ENCODE peak calls at places on chromosome 13, in six cellular contexts. P is lower lobe of right lung, C is substantia nigra, B is H9, N is cardiac muscle cell, F is heart left ventricle. R is an unnamed sample.

GRCh38 chr13:23273498-23273897 is 92.7 kb downstream of the SGCG start:
- DNase-seq in C (no peak), F (no peak), P (no peak), N (no peak), B (no peak), R (no peak)

GRCh38 chr13:67520886-67521285 is 290.8 kb upstream of the PCDH9 start:
- DNase-seq in N (no peak), B (no peak), F (no peak), P (no peak), C (no peak), R (no peak)

GRCh38 chr13:47146991-47147783 is 250.3 kb upstream of the HTR2A start:
- DNase-seq in B (no peak), F (no peak), N (no peak), C (no peak), P (no peak), R (no peak)

GRCh38 chr13:75934889-75935288 is 298.8 kb downstream of the LMO7 start:
- DNase-seq in P (no peak), C (no peak), B (no peak), N (no peak), F (no peak), R (no peak)

GRCh38 chr13:34577051-34577450 is 365.0 kb upstream of the NBEA start:
- DNase-seq in B (no peak), N (no peak), F (no peak), P (no peak), C (no peak), R (no peak)

GRCh38 chr13:59250276-59250990 is 913.3 kb downstream of the DIAPH3 start:
- DNase-seq in F (no peak), B (no peak), N (no peak), P (no peak), C (no peak), R (no peak)

GRCh38 chr13:95137096-95137495 is 164.2 kb downstream of the ABCC4 start:
- DNase-seq in P (no peak), F (no peak), N (no peak), B (no peak), C (no peak), R (no peak)

GRCh38 chr13:23044906-23045305 is 135.9 kb upstream of the SGCG start:
- DNase-seq in C (no peak), P (no peak), B (no peak), N (no peak), F (no peak), R (no peak)

GRCh38 chr13:55893541-55893940 is 1247.2 kb upstream of the PRR20A start:
- DNase-seq in C (no peak), P (no peak), F (no peak), N (no peak), B (no peak), R (no peak)

GRCh38 chr13:27349458-27349857 is 75.0 kb upstream of the GTF3A start:
- DNase-seq in B (no peak), N (no peak), F (no peak), P (no peak), C (no peak), R (no peak)

GRCh38 chr13:112743451-112744305 is 53.8 kb downstream of the ATP11A start:
- DNase-seq in C (no peak), N (peak; percentile 44), B (no peak), F (no peak), P (no peak), R (no peak)

GRCh38 chr13:38688674-38689073 is 1.8 kb downstream of the FREM2 start:
- DNase-seq in C (no peak), B (no peak), F (peak; percentile 21), N (no peak), P (no peak), R (peak; percentile 76)

GRCh38 chr13:19910336-19911072 is 47.1 kb upstream of the ZMYM5 start:
- DNase-seq in N (no peak), F (no peak), B (no peak), C (no peak), P (no peak), R (no peak)

GRCh38 chr13:29379281-29379680 is 216.2 kb downstream of the SLC7A1 start:
- DNase-seq in P (no peak), F (no peak), N (no peak), B (no peak), C (no peak), R (no peak)

GRCh38 chr13:30818323-30818960 is 83.1 kb downstream of the ALOX5AP start:
- DNase-seq in F (no peak), N (peak; percentile 81), C (no peak), B (no peak), P (no peak), R (no peak)

GRCh38 chr13:21399741-21400140 is 59.4 kb downstream of the ZDHHC20 start:
- DNase-seq in P (no peak), N (no peak), F (no peak), B (no peak), C (no peak), R (no peak)

GRCh38 chr13:42330991-42331390 is 59.0 kb downstream of the AKAP11 start:
- DNase-seq in P (no peak), F (no peak), B (no peak), N (no peak), C (no peak), R (no peak)

GRCh38 chr13:44300895-44301638 is 72.6 kb upstream of the SERP2 start:
- DNase-seq in B (no peak), P (no peak), N (peak; percentile 56), C (no peak), F (peak; percentile 66), R (no peak)

GRCh38 chr13:90414691-90415596 is 932.5 kb upstream of the MIR17HG start:
- DNase-seq in B (no peak), C (no peak), P (no peak), N (no peak), F (no peak), R (no peak)

GRCh38 chr13:33090755-33091454 is 74.7 kb downstream of the KL start:
- DNase-seq in F (no peak), P (no peak), B (no peak), C (no peak), N (no peak), R (no peak)

GRCh38 chr13:59413121-59413520 is 750.6 kb downstream of the DIAPH3 start:
- DNase-seq in F (no peak), C (no peak), B (no peak), P (no peak), N (peak; percentile 32), R (no peak)

GRCh38 chr13:99991013-99991805 is 9.6 kb downstream of the ZIC2 start:
- DNase-seq in P (no peak), C (no peak), N (no peak), F (no peak), B (peak; percentile 60), R (no peak)

GRCh38 chr13:110333837-110334236 is 26.8 kb downstream of the COL4A2 start:
- DNase-seq in C (no peak), F (no peak), B (no peak), N (no peak), P (no peak), R (no peak)

GRCh38 chr13:113796948-113797676 is 38.1 kb downstream of the TMEM255B start:
- DNase-seq in F (no peak), B (no peak), C (no peak), N (no peak), P (peak; percentile 46), R (no peak)

GRCh38 chr13:87129602-87130300 is 541.4 kb upstream of the SLITRK5 start:
- DNase-seq in C (no peak), B (no peak), N (no peak), F (no peak), P (no peak), R (no peak)

GRCh38 chr13:43348397-43348796 is 325.0 kb downstream of the DNAJC15 start:
- DNase-seq in B (no peak), P (no peak), F (no peak), N (no peak), C (no peak), R (no peak)

GRCh38 chr13:44050450-44051063 is 170.9 kb downstream of the LACC1 start:
- DNase-seq in B (no peak), C (no peak), N (peak; percentile 56), F (no peak), P (no peak), R (no peak)

DNA sequence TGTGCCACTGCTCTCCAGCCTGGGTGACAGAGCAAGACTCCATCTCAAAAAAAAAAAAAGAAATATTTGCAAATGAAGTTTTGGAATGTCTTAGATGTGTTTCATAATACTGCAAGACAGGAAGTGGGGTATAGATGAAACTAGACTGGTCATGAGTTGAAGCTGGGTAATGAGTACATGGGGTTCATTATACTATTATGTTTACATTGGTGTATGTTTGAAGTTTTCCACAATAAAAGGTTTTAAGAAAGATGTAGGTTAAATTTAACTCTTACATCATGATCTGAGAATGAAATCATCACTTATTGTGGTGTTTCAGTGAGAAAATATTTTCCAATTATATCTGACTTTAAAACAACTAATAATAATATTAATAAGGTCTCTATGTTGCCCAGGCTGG is 19.0 kb downstream of the FNDC3A start:
- DNase-seq in F (no peak), B (no peak), N (no peak), P (no peak), C (no peak), R (no peak)
- H3K27ac ChIP-seq in F (no peak overlapping the region), B (no peak overlapping the region), N (no peak overlapping the region), P (no peak overlapping the region), C (no peak overlapping the region), R (no peak overlapping the region)

GRCh38 chr13:96982672-96983071 is 11.6 kb downstream of the OXGR1 start:
- DNase-seq in C (no peak), P (no peak), B (no peak), F (no peak), N (no peak), R (no peak)
- H3K27ac ChIP-seq in C (no peak overlapping the region), P (peak overlapping the region; percentile 72), B (no peak overlapping the region), F (peak overlapping the region; percentile 32), N (no peak overlapping the region), R (no peak overlapping the region)

DNA sequence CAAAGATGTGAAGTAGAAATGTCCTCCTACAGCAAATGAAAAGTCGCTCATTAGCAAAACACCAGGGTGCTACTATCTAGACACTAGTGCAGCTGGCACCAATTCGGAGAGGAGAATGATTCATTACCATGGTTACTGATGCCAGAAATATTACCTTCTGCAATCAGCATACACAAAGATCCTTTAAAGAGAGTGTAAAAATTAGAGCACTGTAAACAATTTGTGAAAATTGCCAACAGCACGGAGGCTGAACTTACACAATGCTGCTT is 34.5 kb downstream of the AMER2 start:
- DNase-seq in F (no peak), B (no peak), N (no peak), C (no peak), P (no peak), R (no peak)
- H3K27ac ChIP-seq in F (no peak overlapping the region), B (peak overlapping the region; percentile 59), N (no peak overlapping the region), C (no peak overlapping the region), P (no peak overlapping the region), R (no peak overlapping the region)

DNA sequence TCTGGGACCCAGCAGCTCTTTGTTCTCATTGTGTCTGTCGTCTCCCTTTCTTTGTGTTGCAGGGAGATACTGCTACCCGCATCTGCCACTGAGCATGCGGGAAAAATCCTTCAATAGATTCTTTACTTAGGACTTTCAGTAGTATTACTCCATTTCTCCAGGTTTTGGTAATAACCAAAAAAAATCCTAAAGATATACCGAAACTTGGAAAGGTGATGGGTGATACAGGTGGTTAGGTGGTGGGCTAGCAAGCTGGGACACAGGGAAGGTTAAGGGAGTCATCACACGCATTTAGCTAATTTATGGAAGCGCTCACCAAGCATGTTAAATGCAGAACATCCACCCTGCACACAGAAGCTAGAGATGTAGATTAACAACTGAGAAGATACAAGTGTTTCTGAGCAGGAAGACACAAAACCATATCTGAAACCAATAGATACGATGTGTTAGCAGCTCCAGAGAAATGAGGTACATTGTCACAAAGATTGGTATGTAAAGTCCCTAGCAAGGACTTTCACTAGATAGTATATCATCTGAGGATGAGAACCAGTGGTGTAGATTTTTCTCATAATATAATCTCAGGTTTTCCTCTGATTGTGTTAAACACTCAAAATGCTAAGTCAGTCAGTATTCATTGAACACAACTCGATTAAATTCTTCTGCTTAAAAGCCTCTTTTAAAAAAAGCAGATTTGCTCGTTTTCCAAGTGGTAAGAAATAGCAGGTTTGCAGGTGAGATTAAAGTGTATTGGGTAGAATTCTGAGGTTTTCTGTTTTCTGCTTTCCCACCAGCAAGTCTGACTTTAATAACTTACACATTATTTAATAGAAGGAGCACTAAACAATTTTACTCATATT is 1.3 kb upstream of the SLAIN1 start:
- DNase-seq in F (no peak), B (no peak), C (no peak), N (peak; percentile 15), P (no peak), R (no peak)
- H3K27ac ChIP-seq in F (no peak overlapping the region), B (no peak overlapping the region), C (peak overlapping the region; percentile 90), N (no peak overlapping the region), P (no peak overlapping the region), R (no peak overlapping the region)